ENCODE peak calls at places on chromosomes 5 and 9, in ten cellular contexts. W is C1 segment of cervical spinal cord; D is GOT3; L is activated CD8-positive, alpha-beta memory T cell treated with anti-CD3 and anti-CD28 coated beads, Interleukin-2, amount 10 ng/mL, durations not matched to agents 7 days and 5 days; G is effector CD4-positive, alpha-beta T cell; N is CD4-positive, CD25-positive, alpha-beta regulatory T cell; Q is HuH-7; V is putamen; B is GM04504; Z is GM10248. U is an unnamed sample.

GRCh38 chr5:171342362-171343111 is 33.5 kb downstream of the TLX3 start:
- DNase-seq in W (no peak), D (no peak), L (peak), G (no peak), N (peak), Q (peak), V (peak), B (peak), Z (peak), U (peak)

GRCh38 chr5:43110606-43111170 is 10.0 kb upstream of the ZNF131 start:
- DNase-seq in W (no peak), D (no peak), L (no peak), G (no peak), N (no peak), Q (peak), V (no peak), B (no peak), Z (no peak), U (no peak)

GRCh38 chr9:117795271-117795670 is 91.1 kb downstream of the TLR4 start:
- DNase-seq in W (no peak), D (no peak), L (no peak), G (no peak), N (no peak), Q (no peak), V (no peak), B (no peak), Z (no peak), U (no peak)

GRCh38 chr9:109383947-109384346 is 63.1 kb upstream of the EPB41L4B start:
- DNase-seq in W (no peak), D (no peak), L (no peak), G (no peak), N (no peak), Q (no peak), V (no peak), B (no peak), Z (no peak), U (no peak)

GRCh38 chr5:28281381-28281780 is 1243.0 kb upstream of the CDH9 start:
- DNase-seq in W (no peak), D (no peak), L (no peak), G (no peak), N (no peak), Q (no peak), V (no peak), B (no peak), Z (no peak), U (no peak)

GRCh38 chr9:98191615-98192502 is 578 bp downstream of the CORO2A start:
- DNase-seq in W (no peak), D (no peak), L (peak), G (peak), N (peak), Q (no peak), V (no peak), B (no peak), Z (no peak), U (no peak)

GRCh38 chr9:99345936-99346335 is 123.9 kb downstream of the SEC61B start:
- DNase-seq in W (no peak), D (no peak), L (no peak), G (no peak), N (no peak), Q (no peak), V (no peak), B (no peak), Z (no peak), U (no peak)

GRCh38 chr5:131776451-131776850 is 20.4 kb downstream of the FNIP1 start:
- DNase-seq in W (no peak), D (no peak), L (no peak), G (no peak), N (no peak), Q (no peak), V (no peak), B (no peak), Z (no peak), U (no peak)

GRCh38 chr9:16143310-16143709 is 590.5 kb downstream of the CCDC171 start:
- DNase-seq in W (no peak), D (no peak), L (no peak), G (no peak), N (no peak), Q (no peak), V (no peak), B (no peak), Z (no peak), U (no peak)

GRCh38 chr5:16931334-16932110 is 4.6 kb downstream of the MYO10 start:
- DNase-seq in W (no peak), D (no peak), L (no peak), G (no peak), N (no peak), Q (no peak), V (no peak), B (no peak), Z (no peak), U (no peak)

GRCh38 chr5:103358305-103358996 is 99.9 kb downstream of the MACIR start:
- DNase-seq in W (no peak), D (no peak), L (no peak), G (no peak), N (no peak), Q (no peak), V (no peak), B (no peak), Z (no peak), U (no peak)

GRCh38 chr5:154523704-154524103 is 45.7 kb upstream of the HAND1 start:
- DNase-seq in W (no peak), D (no peak), L (no peak), G (no peak), N (no peak), Q (no peak), V (no peak), B (no peak), Z (no peak), U (no peak)

GRCh38 chr5:61767231-61768080 is 435.4 kb downstream of the ZSWIM6 start:
- DNase-seq in W (no peak), D (no peak), L (no peak), G (no peak), N (no peak), Q (no peak), V (no peak), B (no peak), Z (no peak), U (peak)

GRCh38 chr9:84811072-84811725 is 141.7 kb downstream of the NTRK2 start:
- DNase-seq in W (no peak), D (no peak), L (no peak), G (no peak), N (no peak), Q (no peak), V (no peak), B (no peak), Z (no peak), U (no peak)

GRCh38 chr5:141637693-141638419 is 1.1 kb downstream of the RELL2 start:
- DNase-seq in W (peak), D (no peak), L (peak), G (peak), N (peak), Q (peak), V (no peak), B (no peak), Z (peak), U (no peak)

GRCh38 chr5:150303660-150304411 is 1.1 kb upstream of the ARSI start:
- DNase-seq in W (no peak), D (no peak), L (no peak), G (no peak), N (no peak), Q (no peak), V (no peak), B (no peak), Z (no peak), U (no peak)

GRCh38 chr9:121557581-121558422 is 58.2 kb upstream of the GGTA1 start:
- DNase-seq in W (peak), D (no peak), L (peak), G (no peak), N (no peak), Q (no peak), V (no peak), B (peak), Z (peak), U (no peak)

GRCh38 chr5:135705941-135706340 is 127.2 kb upstream of the CXCL14 start:
- DNase-seq in W (no peak), D (no peak), L (no peak), G (no peak), N (no peak), Q (no peak), V (no peak), B (no peak), Z (no peak), U (peak)

GRCh38 chr5:180959661-180960060 is 29.0 kb upstream of the BTNL3 start:
- DNase-seq in W (no peak), D (no peak), L (no peak), G (no peak), N (no peak), Q (no peak), V (no peak), B (no peak), Z (no peak), U (no peak)

GRCh38 chr5:35540002-35540401 is 77.7 kb upstream of the SPEF2 start:
- DNase-seq in W (no peak), D (no peak), L (no peak), G (no peak), N (no peak), Q (no peak), V (no peak), B (no peak), Z (no peak), U (peak)

GRCh38 chr5:16784843-16785791 is 151.0 kb downstream of the MYO10 start:
- DNase-seq in W (no peak), D (no peak), L (peak), G (no peak), N (no peak), Q (no peak), V (peak), B (no peak), Z (peak), U (no peak)

GRCh38 chr9:134408389-134408788 is 82.1 kb downstream of the RXRA start:
- DNase-seq in W (peak), D (no peak), L (no peak), G (no peak), N (no peak), Q (no peak), V (no peak), B (no peak), Z (no peak), U (no peak)

GRCh38 chr5:170312666-170313065 is 15.1 kb upstream of the LCP2 start:
- DNase-seq in W (no peak), D (no peak), L (peak), G (peak), N (no peak), Q (no peak), V (no peak), B (no peak), Z (no peak), U (no peak)

GRCh38 chr5:104218200-104218599 is 655.6 kb upstream of the NUDT12 start:
- DNase-seq in W (no peak), D (no peak), L (no peak), G (no peak), N (no peak), Q (no peak), V (no peak), B (no peak), Z (no peak), U (no peak)

GRCh38 chr9:86792136-86792535 is 155.2 kb downstream of the GAS1 start:
- DNase-seq in W (no peak), D (no peak), L (no peak), G (no peak), N (no peak), Q (no peak), V (no peak), B (no peak), Z (no peak), U (no peak)

GRCh38 chr9:90449213-90449925 is 193.3 kb downstream of the DIRAS2 start:
- DNase-seq in W (no peak), D (no peak), L (no peak), G (no peak), N (no peak), Q (no peak), V (no peak), B (no peak), Z (no peak), U (no peak)

GRCh38 chr9:134687556-134687955 is 46.0 kb downstream of the COL5A1 start:
- DNase-seq in W (no peak), D (no peak), L (no peak), G (no peak), N (no peak), Q (no peak), V (no peak), B (no peak), Z (no peak), U (no peak)

GRCh38 chr9:109020982-109021511 is 7.7 kb upstream of the CTNNAL1 start:
- DNase-seq in W (no peak), D (no peak), L (no peak), G (no peak), N (no peak), Q (no peak), V (no peak), B (no peak), Z (no peak), U (no peak)

GRCh38 chr5:68367717-68368116 is 152.2 kb downstream of the PIK3R1 start:
- DNase-seq in W (no peak), D (no peak), L (no peak), G (no peak), N (no peak), Q (no peak), V (no peak), B (no peak), Z (no peak), U (no peak)

GRCh38 chr5:134142806-134143205 is 28.3 kb downstream of the TCF7 start:
- DNase-seq in W (no peak), D (no peak), L (no peak), G (no peak), N (no peak), Q (no peak), V (no peak), B (no peak), Z (no peak), U (no peak)

GRCh38 chr5:91477408-91477807 is 94.3 kb upstream of the ARRDC3 start:
- DNase-seq in W (no peak), D (no peak), L (no peak), G (no peak), N (no peak), Q (no peak), V (no peak), B (no peak), Z (no peak), U (no peak)

GRCh38 chr5:157648275-157648990 is 3.8 kb downstream of the SOX30 start:
- DNase-seq in W (no peak), D (no peak), L (no peak), G (no peak), N (no peak), Q (no peak), V (no peak), B (no peak), Z (no peak), U (no peak)

GRCh38 chr9:82539126-82539525 is 523.8 kb downstream of the RASEF start:
- DNase-seq in W (no peak), D (no peak), L (no peak), G (no peak), N (no peak), Q (no peak), V (no peak), B (no peak), Z (no peak), U (no peak)

GRCh38 chr5:125100342-125100741 is 353.9 kb upstream of the ZNF608 start:
- DNase-seq in W (no peak), D (no peak), L (no peak), G (no peak), N (no peak), Q (peak), V (no peak), B (no peak), Z (no peak), U (no peak)

GRCh38 chr5:96663608-96664007 is 1.4 kb downstream of the CAST start:
- DNase-seq in W (peak), D (no peak), L (no peak), G (no peak), N (peak), Q (no peak), V (no peak), B (no peak), Z (no peak), U (peak)

GRCh38 chr5:6407547-6408259 is 29.4 kb upstream of the MED10 start:
- DNase-seq in W (no peak), D (no peak), L (no peak), G (no peak), N (no peak), Q (no peak), V (no peak), B (no peak), Z (no peak), U (no peak)

GRCh38 chr5:147098233-147098790 is 136.5 kb upstream of the STK32A start:
- DNase-seq in W (peak), D (peak), L (no peak), G (no peak), N (no peak), Q (peak), V (no peak), B (peak), Z (peak), U (no peak)

GRCh38 chr9:108040783-108041182 is 551.2 kb upstream of the KLF4 start:
- DNase-seq in W (no peak), D (no peak), L (no peak), G (no peak), N (no peak), Q (no peak), V (no peak), B (no peak), Z (no peak), U (no peak)

U was measured in LNCaP clone FGC.